ENCODE peak calls at places on chromosomes 13 and 19, in nine cellular contexts. One of them, this sample, is unnamed.

GRCh38 chr13:38628554-38628953 is 58.3 kb upstream of the FREM2 start:
- DNase-seq in stimulated activated CD8-positive, alpha-beta memory T cell treated with anti-CD3 and anti-CD28 coated beads, Interleukin-15, amount 100 ng/mL, for 48 hours: no peak
- DNase-seq in EL: no peak
- DNase-seq in AG08396: no peak
- DNase-seq in kidney: no peak
- DNase-seq in stimulated activated CD4-positive, alpha-beta T cell treated with anti-CD3 and anti-CD28 coated beads, Interleukin-15, amount 100 ng/mL, for 1 hour: no peak
- DNase-seq in Peyer's patch: no peak
- DNase-seq in SHP77: no peak
- DNase-seq in memory B cell: no peak
- DNase-seq in this sample: no peak

GRCh38 chr19:8484331-8484894 is 18.0 kb downstream of the PRAM1 start:
- DNase-seq in EL: no peak
- DNase-seq in SHP77: no peak
- DNase-seq in memory B cell: no peak
- DNase-seq in stimulated activated CD4-positive, alpha-beta T cell treated with anti-CD3 and anti-CD28 coated beads, Interleukin-15, amount 100 ng/mL, for 1 hour: no peak
- DNase-seq in stimulated activated CD8-positive, alpha-beta memory T cell treated with anti-CD3 and anti-CD28 coated beads, Interleukin-15, amount 100 ng/mL, for 48 hours: no peak
- DNase-seq in AG08396: no peak
- DNase-seq in Peyer's patch: peak
- DNase-seq in kidney: no peak
- DNase-seq in this sample: no peak

GRCh38 chr19:19027228-19027627 is 6.1 kb downstream of the SUGP2 start:
- DNase-seq in stimulated activated CD4-positive, alpha-beta T cell treated with anti-CD3 and anti-CD28 coated beads, Interleukin-15, amount 100 ng/mL, for 1 hour: no peak
- DNase-seq in stimulated activated CD8-positive, alpha-beta memory T cell treated with anti-CD3 and anti-CD28 coated beads, Interleukin-15, amount 100 ng/mL, for 48 hours: no peak
- DNase-seq in AG08396: no peak
- DNase-seq in Peyer's patch: no peak
- DNase-seq in SHP77: no peak
- DNase-seq in memory B cell: no peak
- DNase-seq in kidney: no peak
- DNase-seq in EL: no peak
- DNase-seq in this sample: no peak

GRCh38 chr19:55251296-55252081 is 7.3 kb downstream of the PPP6R1 start:
- DNase-seq in Peyer's patch: peak
- DNase-seq in memory B cell: no peak
- DNase-seq in stimulated activated CD4-positive, alpha-beta T cell treated with anti-CD3 and anti-CD28 coated beads, Interleukin-15, amount 100 ng/mL, for 1 hour: no peak
- DNase-seq in EL: peak
- DNase-seq in kidney: peak
- DNase-seq in stimulated activated CD8-positive, alpha-beta memory T cell treated with anti-CD3 and anti-CD28 coated beads, Interleukin-15, amount 100 ng/mL, for 48 hours: peak
- DNase-seq in AG08396: no peak
- DNase-seq in SHP77: no peak
- DNase-seq in this sample: no peak

GRCh38 chr13:44969858-44970484 is 19.3 kb downstream of the NUFIP1 start:
- DNase-seq in AG08396: peak
- DNase-seq in stimulated activated CD4-positive, alpha-beta T cell treated with anti-CD3 and anti-CD28 coated beads, Interleukin-15, amount 100 ng/mL, for 1 hour: no peak
- DNase-seq in memory B cell: no peak
- DNase-seq in EL: peak
- DNase-seq in Peyer's patch: no peak
- DNase-seq in stimulated activated CD8-positive, alpha-beta memory T cell treated with anti-CD3 and anti-CD28 coated beads, Interleukin-15, amount 100 ng/mL, for 48 hours: no peak
- DNase-seq in SHP77: peak
- DNase-seq in kidney: no peak
- DNase-seq in this sample: no peak

GRCh38 chr13:58994778-58995177 is 1169.0 kb downstream of the DIAPH3 start:
- DNase-seq in stimulated activated CD4-positive, alpha-beta T cell treated with anti-CD3 and anti-CD28 coated beads, Interleukin-15, amount 100 ng/mL, for 1 hour: no peak
- DNase-seq in SHP77: no peak
- DNase-seq in stimulated activated CD8-positive, alpha-beta memory T cell treated with anti-CD3 and anti-CD28 coated beads, Interleukin-15, amount 100 ng/mL, for 48 hours: no peak
- DNase-seq in Peyer's patch: no peak
- DNase-seq in EL: no peak
- DNase-seq in memory B cell: no peak
- DNase-seq in AG08396: no peak
- DNase-seq in kidney: no peak
- DNase-seq in this sample: no peak

GRCh38 chr13:46908511-46908910 is 11.7 kb upstream of the HTR2A start:
- DNase-seq in memory B cell: no peak
- DNase-seq in stimulated activated CD4-positive, alpha-beta T cell treated with anti-CD3 and anti-CD28 coated beads, Interleukin-15, amount 100 ng/mL, for 1 hour: no peak
- DNase-seq in EL: peak
- DNase-seq in kidney: no peak
- DNase-seq in AG08396: no peak
- DNase-seq in Peyer's patch: no peak
- DNase-seq in SHP77: no peak
- DNase-seq in stimulated activated CD8-positive, alpha-beta memory T cell treated with anti-CD3 and anti-CD28 coated beads, Interleukin-15, amount 100 ng/mL, for 48 hours: no peak
- DNase-seq in this sample: no peak

GRCh38 chr19:32566246-32566830 is 14.7 kb upstream of the PDCD5 start:
- DNase-seq in memory B cell: no peak
- DNase-seq in kidney: no peak
- DNase-seq in SHP77: no peak
- DNase-seq in stimulated activated CD8-positive, alpha-beta memory T cell treated with anti-CD3 and anti-CD28 coated beads, Interleukin-15, amount 100 ng/mL, for 48 hours: no peak
- DNase-seq in Peyer's patch: no peak
- DNase-seq in AG08396: no peak
- DNase-seq in EL: peak
- DNase-seq in stimulated activated CD4-positive, alpha-beta T cell treated with anti-CD3 and anti-CD28 coated beads, Interleukin-15, amount 100 ng/mL, for 1 hour: no peak
- DNase-seq in this sample: no peak

GRCh38 chr19:2191456-2191931 is 27.8 kb downstream of the DOT1L start:
- DNase-seq in memory B cell: no peak
- DNase-seq in stimulated activated CD4-positive, alpha-beta T cell treated with anti-CD3 and anti-CD28 coated beads, Interleukin-15, amount 100 ng/mL, for 1 hour: no peak
- DNase-seq in EL: no peak
- DNase-seq in Peyer's patch: peak
- DNase-seq in AG08396: no peak
- DNase-seq in SHP77: no peak
- DNase-seq in stimulated activated CD8-positive, alpha-beta memory T cell treated with anti-CD3 and anti-CD28 coated beads, Interleukin-15, amount 100 ng/mL, for 48 hours: no peak
- DNase-seq in kidney: no peak
- DNase-seq in this sample: no peak

GRCh38 chr13:101390461-101390860 is 25.8 kb downstream of the NALCN start:
- DNase-seq in kidney: no peak
- DNase-seq in Peyer's patch: no peak
- DNase-seq in stimulated activated CD8-positive, alpha-beta memory T cell treated with anti-CD3 and anti-CD28 coated beads, Interleukin-15, amount 100 ng/mL, for 48 hours: no peak
- DNase-seq in memory B cell: no peak
- DNase-seq in stimulated activated CD4-positive, alpha-beta T cell treated with anti-CD3 and anti-CD28 coated beads, Interleukin-15, amount 100 ng/mL, for 1 hour: no peak
- DNase-seq in AG08396: no peak
- DNase-seq in SHP77: no peak
- DNase-seq in EL: peak
- DNase-seq in this sample: no peak

GRCh38 chr13:19592657-19593175 is 31.4 kb upstream of the TPTE2 start:
- DNase-seq in memory B cell: no peak
- DNase-seq in EL: no peak
- DNase-seq in kidney: no peak
- DNase-seq in stimulated activated CD4-positive, alpha-beta T cell treated with anti-CD3 and anti-CD28 coated beads, Interleukin-15, amount 100 ng/mL, for 1 hour: no peak
- DNase-seq in AG08396: no peak
- DNase-seq in SHP77: no peak
- DNase-seq in Peyer's patch: no peak
- DNase-seq in stimulated activated CD8-positive, alpha-beta memory T cell treated with anti-CD3 and anti-CD28 coated beads, Interleukin-15, amount 100 ng/mL, for 48 hours: no peak
- DNase-seq in this sample: no peak

GRCh38 chr13:57627663-57628062 is 3.9 kb upstream of the PCDH17 start:
- DNase-seq in SHP77: peak
- DNase-seq in EL: no peak
- DNase-seq in AG08396: peak
- DNase-seq in stimulated activated CD4-positive, alpha-beta T cell treated with anti-CD3 and anti-CD28 coated beads, Interleukin-15, amount 100 ng/mL, for 1 hour: no peak
- DNase-seq in kidney: no peak
- DNase-seq in memory B cell: no peak
- DNase-seq in stimulated activated CD8-positive, alpha-beta memory T cell treated with anti-CD3 and anti-CD28 coated beads, Interleukin-15, amount 100 ng/mL, for 48 hours: no peak
- DNase-seq in Peyer's patch: no peak
- DNase-seq in this sample: no peak

GRCh38 chr13:20461481-20461859 is 64.2 kb downstream of the CRYL1 start:
- DNase-seq in EL: peak
- DNase-seq in stimulated activated CD8-positive, alpha-beta memory T cell treated with anti-CD3 and anti-CD28 coated beads, Interleukin-15, amount 100 ng/mL, for 48 hours: no peak
- DNase-seq in SHP77: no peak
- DNase-seq in stimulated activated CD4-positive, alpha-beta T cell treated with anti-CD3 and anti-CD28 coated beads, Interleukin-15, amount 100 ng/mL, for 1 hour: no peak
- DNase-seq in memory B cell: no peak
- DNase-seq in AG08396: peak
- DNase-seq in kidney: no peak
- DNase-seq in Peyer's patch: no peak
- DNase-seq in this sample: no peak

GRCh38 chr19:55690109-55690768 is 15.2 kb downstream of the EPN1 start:
- DNase-seq in AG08396: no peak
- DNase-seq in stimulated activated CD4-positive, alpha-beta T cell treated with anti-CD3 and anti-CD28 coated beads, Interleukin-15, amount 100 ng/mL, for 1 hour: no peak
- DNase-seq in SHP77: no peak
- DNase-seq in EL: no peak
- DNase-seq in stimulated activated CD8-positive, alpha-beta memory T cell treated with anti-CD3 and anti-CD28 coated beads, Interleukin-15, amount 100 ng/mL, for 48 hours: no peak
- DNase-seq in Peyer's patch: no peak
- DNase-seq in memory B cell: no peak
- DNase-seq in kidney: peak
- DNase-seq in this sample: no peak

This sample was measured in central memory CD8-positive, alpha-beta T cell.